ENCODE peak calls at places on chromosomes 11 and 22, in nine cellular contexts. O is body of pancreas, V is Panc1, H is fibroblast of lung, K is hepatocyte, E is cardiac muscle cell, S is AG04450, T is astrocyte, Y is heart right ventricle. B is an unnamed sample. For H3K9me3 and H3K27me3, the result is how much of the 10 kb centered on the place peaks cover.

GRCh38 chr11:18322818-18323570 is 627 bp downstream of the GTF2H1 start:
- DNase-seq in O (no peak), Y (no peak), S (no peak), K (no peak), E (no peak), T (peak), V (no peak), H (peak), B (no peak)

GRCh38 chr11:4991066-4991465 is 3.6 kb upstream of the OR51L1 start:
- DNase-seq in S (no peak), V (no peak), T (no peak), E (no peak), O (no peak), K (peak), Y (no peak), H (peak), B (no peak)

GRCh38 chr11:93481696-93482095 is 61.5 kb downstream of the SMCO4 start:
- DNase-seq in H (no peak), V (no peak), T (no peak), O (no peak), E (no peak), S (no peak), Y (no peak), K (no peak), B (no peak)

GRCh38 chr11:60957188-60957587 is 5.2 kb upstream of the SLC15A3 start:
- DNase-seq in V (no peak), H (peak), O (no peak), T (peak), Y (no peak), E (no peak), K (no peak), S (no peak), B (no peak)

GRCh38 chr11:91220476-91221202 is 997.8 kb upstream of the CHORDC1 start:
- DNase-seq in K (peak), E (no peak), H (peak), V (no peak), S (no peak), Y (no peak), O (no peak), T (peak), B (no peak)

GRCh38 chr22:49800408-49801238 is 27.1 kb downstream of the BRD1 start:
- DNase-seq in H (no peak), T (no peak), Y (no peak), S (no peak), E (no peak), V (no peak), O (no peak), K (no peak), B (no peak)

GRCh38 chr11:102437026-102437425 is 15.5 kb downstream of the TMEM123 start:
- DNase-seq in V (no peak), K (no peak), O (no peak), T (no peak), E (no peak), S (no peak), H (no peak), Y (no peak), B (no peak)

GRCh38 chr22:32618461-32619140 is 144.0 kb downstream of the FBXO7 start:
- DNase-seq in E (no peak), S (no peak), K (no peak), V (no peak), O (peak), H (no peak), Y (no peak), T (no peak), B (no peak)

GRCh38 chr22:19767427-19768380 is 7.1 kb downstream of the TBX1 start:
- DNase-seq in E (no peak), Y (peak), H (no peak), T (no peak), O (no peak), S (no peak), V (no peak), K (no peak), B (no peak)

GRCh38 chr22:28594784-28595324 is 84.8 kb downstream of the TTC28 start:
- DNase-seq in Y (no peak), V (peak), H (peak), S (peak), K (peak), T (peak), O (no peak), E (peak), B (no peak)

GRCh38 chr11:50102916-50103315 is 70.2 kb downstream of the OR4C45 start:
- DNase-seq in K (no peak), O (no peak), E (no peak), V (no peak), T (no peak), H (no peak), Y (no peak), S (no peak), B (no peak)

DNA sequence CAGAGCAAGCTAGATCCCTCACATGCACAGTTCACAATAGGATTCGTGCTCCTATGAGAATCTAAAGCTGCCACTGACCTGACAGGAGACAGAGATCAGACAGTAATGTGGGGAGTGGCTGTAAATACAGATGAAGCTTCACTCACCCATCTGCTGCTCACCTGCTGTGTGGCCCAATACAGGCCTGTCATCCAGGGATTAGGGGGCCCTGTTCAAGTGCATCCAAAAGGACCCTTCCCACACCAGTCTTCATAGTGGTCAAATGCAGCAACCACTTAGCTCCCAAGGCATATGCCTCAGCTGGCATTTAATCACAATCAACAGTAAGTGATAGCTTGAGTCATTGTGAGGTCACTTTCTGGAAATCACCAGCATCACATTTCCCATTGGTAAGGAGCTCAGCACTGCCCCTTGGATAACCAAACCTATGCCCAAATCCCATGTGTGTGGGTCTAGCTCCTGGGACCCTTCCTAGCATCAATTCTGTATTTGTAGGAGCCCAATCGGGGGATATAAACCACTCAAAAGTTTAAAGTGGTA is 65.6 kb downstream of the OR4C45 start:
- DNase-seq in V (no peak), H (no peak), S (no peak), K (no peak), Y (no peak), E (no peak), O (no peak), T (no peak), B (no peak)
- H3K9me3 ChIP-seq in V (under half), H (under half), S (under half), K (under half), Y (under half), E (under half), O (under half), T (under half), B (under half)

GRCh38 chr11:118046964-118047700 is 29.7 kb upstream of the TMPRSS4 start:
- DNase-seq in S (no peak), K (no peak), V (no peak), H (no peak), Y (no peak), T (no peak), E (no peak), O (no peak), B (no peak)
- H3K27me3 ChIP-seq in S (under half), K (under half), V (under half), H (under half), Y (under half), T (under half), E (under half), O (under half), B (under half)

GRCh38 chr11:71999360-71999759 is 651 bp downstream of the IL18BP start:
- DNase-seq in T (no peak), V (no peak), Y (peak), K (no peak), O (no peak), S (no peak), H (peak), E (no peak), B (no peak)
- H3K4me3 ChIP-seq in T (no peak), V (no peak), Y (peak), K (no peak), O (no peak), S (peak), H (no peak), E (no peak), B (no peak)

GRCh38 chr22:36863281-36863680 is 2.5 kb downstream of the NCF4 start:
- DNase-seq in Y (no peak), E (no peak), K (no peak), O (no peak), S (no peak), T (no peak), H (no peak), V (no peak), B (no peak)
- H3K9me3 ChIP-seq in Y (under half), E (under half), K (under half), O (under half), S (under half), T (under half), H (under half), V (under half), B (under half)

B was measured in SJCRH30.